ENCODE peak calls at places on chromosomes 11 and 22, in four cellular contexts. S is kidney, A is AG04450, V is right lobe of liver. W is an unnamed sample.

GRCh38 chr22:35448552-35448922 is 48.6 kb downstream of the MCM5 start:
- DNase-seq in S (no peak), A (no peak), V (no peak), W (no peak)

GRCh38 chr11:1070594-1071462 is 3.8 kb upstream of the MUC2 start:
- DNase-seq in S (peak; percentile 59), A (no peak), V (no peak), W (no peak)

GRCh38 chr11:43489869-43490465 is 131.2 kb downstream of the TTC17 start:
- DNase-seq in S (no peak), A (no peak), V (no peak), W (no peak)

GRCh38 chr11:103486609-103487008 is 377.4 kb downstream of the DYNC2H1 start:
- DNase-seq in S (no peak), A (no peak), V (no peak), W (no peak)

GRCh38 chr11:12818333-12819015 is 144.3 kb downstream of the TEAD1 start:
- DNase-seq in S (no peak), A (no peak), V (no peak), W (no peak)

GRCh38 chr11:84583106-84583505 is 1044.0 kb downstream of the DLG2 start:
- DNase-seq in S (no peak), A (no peak), V (no peak), W (no peak)

GRCh38 chr11:2806351-2807058 is 79.1 kb downstream of the CDKN1C start:
- DNase-seq in S (peak; percentile 71), A (no peak), V (peak; percentile 11), W (no peak)

GRCh38 chr22:17861909-17862308 is 87.6 kb upstream of the BID start:
- DNase-seq in S (no peak), A (no peak), V (no peak), W (no peak)

GRCh38 chr11:118215262-118215661 is 9.5 kb downstream of the JAML start:
- DNase-seq in S (no peak), A (no peak), V (no peak), W (no peak)

GRCh38 chr11:131033151-131033651 is 116.9 kb upstream of the SNX19 start:
- DNase-seq in S (peak; percentile 77), A (peak; percentile 88), V (no peak), W (no peak)

GRCh38 chr11:126640186-126640585 is 284.7 kb downstream of the ST3GAL4 start:
- DNase-seq in S (no peak), A (no peak), V (no peak), W (no peak)

GRCh38 chr22:49260681-49261580 is 566.7 kb downstream of the BRD1 start:
- DNase-seq in S (no peak), A (no peak), V (no peak), W (no peak)

GRCh38 chr22:45516923-45517675 is 14.4 kb downstream of the FBLN1 start:
- DNase-seq in S (no peak), A (no peak), V (no peak), W (no peak)

GRCh38 chr22:27881404-27881803 is 37.7 kb downstream of the PITPNB start:
- DNase-seq in S (no peak), A (peak; percentile 26), V (no peak), W (no peak)

GRCh38 chr11:88015170-88015569 is 160.1 kb downstream of the RAB38 start:
- DNase-seq in S (no peak), A (no peak), V (no peak), W (no peak)

GRCh38 chr11:98565311-98565710 is 455.4 kb upstream of the CNTN5 start:
- DNase-seq in S (no peak), A (no peak), V (no peak), W (no peak)

GRCh38 chr11:72833792-72834501 is 19.7 kb downstream of the ATG16L2 start:
- DNase-seq in S (no peak), A (no peak), V (no peak), W (no peak)

GRCh38 chr11:43687120-43687791 is 6.7 kb downstream of the HSD17B12 start:
- DNase-seq in S (peak; percentile 62), A (no peak), V (peak; percentile 19), W (no peak)

GRCh38 chr11:115930276-115930675 is 426.1 kb upstream of the CADM1 start:
- DNase-seq in S (no peak), A (no peak), V (no peak), W (no peak)

GRCh38 chr11:304915-305833 is 2.4 kb upstream of the IFITM2 start:
- DNase-seq in S (no peak), A (peak; percentile 72), V (no peak), W (peak; percentile 85)

GRCh38 chr22:35394810-35395563 is 5.0 kb upstream of the MCM5 start:
- DNase-seq in S (no peak), A (no peak), V (no peak), W (no peak)

GRCh38 chr11:10317776-10318526 is 13.1 kb downstream of the ADM start:
- DNase-seq in S (no peak), A (no peak), V (no peak), W (peak; percentile 54)
- TF ChIP-seq CTCF in S (no peak), A (no peak), V (no peak), W (no peak)

GRCh38 chr11:125312812-125313211 is 148.3 kb downstream of the PKNOX2 start:
- DNase-seq in S (peak; percentile 40), A (no peak), V (no peak), W (no peak)
- TF ChIP-seq CTCF in S (no peak), A (no peak), V (no peak), W (no peak)

GRCh38 chr11:91773090-91773489 is 451.5 kb upstream of the FAT3 start:
- DNase-seq in S (no peak), A (no peak), V (peak; percentile 26), W (no peak)
- TF ChIP-seq CTCF in S (no peak), A (no peak), V (peak; percentile 30), W (no peak)

DNA sequence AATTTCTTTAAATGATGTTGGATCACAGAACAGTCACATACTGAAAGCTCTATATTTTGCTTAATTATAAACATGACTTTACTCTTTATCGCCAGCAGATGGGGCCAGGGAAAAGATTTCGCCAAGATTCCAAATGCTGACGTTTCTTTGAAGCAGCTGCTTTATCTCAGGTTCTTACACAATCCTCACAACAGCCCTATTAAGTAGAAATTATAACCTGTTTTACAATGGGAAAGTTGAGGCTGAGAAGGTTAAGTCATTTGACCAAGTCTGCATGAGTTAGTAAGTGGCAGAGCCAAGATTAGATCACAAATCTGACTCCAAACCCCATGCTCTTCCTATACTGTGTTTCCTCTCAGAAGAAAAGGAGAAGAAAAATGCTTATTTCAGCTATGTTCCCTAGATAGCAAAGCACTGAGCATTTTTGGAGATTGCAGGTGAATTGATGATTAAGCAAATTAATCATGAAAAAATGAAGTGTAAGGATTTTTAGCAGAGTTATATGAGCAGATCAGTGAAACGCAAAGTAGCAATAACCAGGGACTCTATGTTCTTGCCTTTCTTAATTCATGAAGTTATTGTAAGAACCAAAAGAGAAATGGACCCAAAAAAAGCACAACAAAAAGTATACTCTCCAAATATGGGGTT is 79.0 kb downstream of the AASDHPPT start:
- DNase-seq in S (no peak), A (peak; percentile 70), V (no peak), W (peak; percentile 13)
- TF ChIP-seq CTCF in S (peak; percentile 57), A (peak; percentile 71), V (peak; percentile 47), W (peak; percentile 8)

DNA sequence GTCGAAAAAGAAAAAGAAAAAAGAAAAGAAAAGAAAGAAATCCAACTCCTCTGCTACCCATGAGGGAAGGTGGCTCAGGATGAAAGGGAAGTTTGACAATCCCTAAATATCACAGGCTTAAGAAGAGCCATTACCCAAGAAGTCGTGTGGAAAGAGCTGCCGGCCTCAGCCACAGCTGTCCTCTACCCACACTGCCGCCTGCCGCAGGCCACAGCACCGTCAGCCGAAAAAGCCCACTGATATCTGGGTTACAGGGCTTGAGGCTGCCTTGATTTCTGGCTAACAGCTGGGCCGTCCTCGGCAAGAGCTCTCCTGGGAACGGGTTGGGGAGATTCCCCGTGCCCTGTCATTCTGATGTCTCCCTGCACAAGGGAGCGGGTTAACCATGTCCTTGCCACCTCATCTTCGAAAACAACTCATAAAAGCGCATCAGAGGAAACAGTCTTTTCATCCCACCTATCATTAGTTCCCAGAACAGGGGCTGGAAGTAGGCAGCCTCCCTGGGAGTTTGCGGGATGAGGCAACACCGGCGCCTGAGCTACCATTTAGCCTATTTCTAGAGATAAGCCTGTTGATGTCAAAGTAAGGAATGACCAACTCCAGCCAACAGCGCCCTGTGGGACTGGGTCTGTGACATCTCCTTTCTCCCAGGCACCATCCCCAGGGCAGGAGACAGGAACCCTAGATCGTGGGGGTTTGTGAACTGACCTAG is 21.8 kb upstream of the SNX32 start:
- DNase-seq in S (peak; percentile 77), A (no peak), V (no peak), W (no peak)
- TF ChIP-seq CTCF in S (no peak), A (no peak), V (no peak), W (no peak)

DNA sequence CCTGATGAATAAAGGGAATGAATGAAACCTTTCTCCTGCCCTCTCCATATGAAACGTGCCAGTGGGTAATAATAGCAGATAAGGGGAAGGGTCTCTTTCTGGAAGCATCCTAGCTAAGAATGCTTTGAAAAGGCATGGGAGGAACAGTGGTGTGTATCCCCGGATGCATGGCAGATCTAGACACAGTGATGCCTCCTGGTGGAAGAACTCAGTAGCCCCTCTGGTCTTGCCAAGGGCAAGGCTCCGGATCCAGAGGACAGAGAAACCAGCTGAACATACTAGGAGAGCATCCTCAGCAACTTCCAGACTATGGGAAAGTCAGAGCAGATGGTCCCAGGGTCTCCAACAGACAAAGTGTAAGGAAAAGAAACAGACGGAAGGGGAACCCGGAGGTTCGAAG is 6.4 kb downstream of the BAIAP2L2 start:
- DNase-seq in S (no peak), A (no peak), V (no peak), W (peak; percentile 46)
- TF ChIP-seq CTCF in S (peak; percentile 17), A (peak; percentile 44), V (peak; percentile 24), W (no peak)

DNA sequence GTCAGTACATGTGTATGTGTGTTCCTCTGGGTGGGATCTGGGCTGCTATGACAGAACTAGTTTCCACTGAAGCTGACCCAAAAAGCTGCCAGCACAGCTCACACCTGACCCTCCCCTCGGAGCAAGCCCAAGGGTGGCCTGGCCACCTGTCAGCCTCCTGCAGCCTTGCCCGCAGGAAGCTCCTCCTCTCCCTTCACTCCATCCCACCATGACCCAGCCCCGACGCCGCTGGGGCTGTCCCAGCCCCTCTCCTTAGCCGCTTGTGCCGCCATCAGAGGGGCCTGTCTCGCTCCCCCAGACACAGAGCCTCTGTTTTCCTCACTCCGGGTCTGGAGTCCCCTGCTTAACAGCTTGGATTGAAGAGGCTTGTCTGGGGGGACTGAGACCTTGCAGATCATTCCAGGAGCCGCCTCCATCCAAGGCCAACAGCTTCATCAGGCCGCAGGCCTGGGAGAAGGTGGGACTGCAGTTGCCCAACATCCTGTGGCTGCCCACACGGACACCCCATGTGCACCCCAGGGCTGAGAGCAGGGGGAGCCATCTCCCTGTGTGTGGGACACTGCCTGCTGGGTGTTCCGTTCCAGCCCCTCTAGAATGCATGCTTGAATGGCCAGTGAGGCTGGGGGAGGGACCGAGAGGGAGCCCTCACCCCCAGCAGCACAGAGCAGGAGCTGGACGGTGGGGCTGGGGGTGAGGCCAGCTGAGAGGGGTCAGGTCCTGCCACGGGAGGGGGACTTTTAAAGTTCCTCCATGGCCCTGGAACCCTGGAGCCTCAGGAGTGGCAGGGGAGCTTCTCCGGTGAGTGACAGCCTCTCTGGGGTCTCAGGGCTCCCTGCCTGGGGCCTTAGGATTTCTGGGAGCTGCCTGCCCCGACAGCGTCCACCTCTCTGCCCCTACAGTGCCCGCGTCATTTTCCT is 696 bp downstream of the MRGPRF start:
- DNase-seq in S (peak; percentile 74), A (no peak), V (no peak), W (peak; percentile 36)
- TF ChIP-seq CTCF in S (no peak), A (no peak), V (no peak), W (no peak)